ENCODE peak calls at places on chromosomes 11 and 22, in four cellular contexts. E, Y, N and J are unnamed samples.

GRCh38 chr22:39661842-39662676 is 91.5 kb downstream of the CACNA1I start:
- DNase-seq in E (no peak), Y (no peak), N (peak), J (no peak)

GRCh38 chr11:111819161-111820058 is 52.0 kb downstream of the ALG9 start:
- DNase-seq in E (no peak), Y (peak), N (no peak), J (no peak)

GRCh38 chr11:848380-848931 is 5.8 kb downstream of the TSPAN4 start:
- DNase-seq in E (no peak), Y (no peak), N (peak), J (no peak)

GRCh38 chr11:108803781-108804180 is 138.9 kb downstream of the DDX10 start:
- DNase-seq in E (no peak), Y (peak), N (no peak), J (no peak)

GRCh38 chr11:23772081-23772480 is 724.8 kb upstream of the LUZP2 start:
- DNase-seq in E (no peak), Y (peak), N (no peak), J (no peak)

GRCh38 chr11:100625041-100625440 is 62.0 kb upstream of the ARHGAP42 start:
- DNase-seq in E (no peak), Y (no peak), N (no peak), J (no peak)

GRCh38 chr11:1879342-1879940 is 12.3 kb downstream of the PRR33 start:
- DNase-seq in E (no peak), Y (no peak), N (peak), J (no peak)

GRCh38 chr22:38412435-38413084 is 42.4 kb downstream of the KCNJ4 start:
- DNase-seq in E (no peak), Y (no peak), N (peak), J (peak)

GRCh38 chr22:28402539-28402938 is 277.1 kb downstream of the TTC28 start:
- DNase-seq in E (no peak), Y (no peak), N (no peak), J (no peak)

GRCh38 chr11:92681606-92682005 is 287.8 kb upstream of the MTNR1B start:
- DNase-seq in E (no peak), Y (no peak), N (no peak), J (no peak)

GRCh38 chr11:92688416-92688815 is 281.0 kb upstream of the MTNR1B start:
- DNase-seq in E (no peak), Y (no peak), N (no peak), J (no peak)

GRCh38 chr11:92687724-92688123 is 281.7 kb upstream of the MTNR1B start:
- DNase-seq in E (no peak), Y (no peak), N (no peak), J (no peak)

DNA sequence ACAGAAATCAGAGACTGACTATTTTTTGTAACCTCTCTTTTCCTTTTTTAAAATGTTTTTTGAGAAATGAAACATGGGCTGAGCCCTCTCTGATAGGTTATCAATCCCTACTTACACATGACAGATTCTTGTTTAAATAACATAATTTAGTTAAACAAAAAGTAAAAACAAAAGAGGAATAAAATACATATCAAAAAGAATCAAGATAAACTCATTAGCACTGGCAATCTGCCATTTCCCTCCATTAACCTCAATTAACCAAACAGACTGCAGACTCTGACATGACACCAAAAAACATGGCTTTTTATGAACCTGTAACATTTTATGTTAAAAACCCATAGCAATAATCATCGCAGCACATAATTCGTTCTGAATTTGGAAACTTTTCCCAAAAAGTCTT is 284.4 kb upstream of the MTNR1B start:
- DNase-seq in E (no peak), Y (no peak), N (no peak), J (no peak)
- TF ChIP-seq MAZ in E (no peak), Y (no peak), N (no peak), J (no peak)

GRCh38 chr11:56885182-56885581 is 103.5 kb upstream of the OR5AK2 start:
- DNase-seq in E (peak), Y (no peak), N (no peak), J (no peak)
- TF ChIP-seq MAZ in E (no peak), Y (no peak), N (no peak), J (no peak)

GRCh38 chr22:41354979-41355378 is 26.8 kb upstream of the TEF start:
- DNase-seq in E (no peak), Y (no peak), N (no peak), J (no peak)

GRCh38 chr22:41351011-41351410 is 30.7 kb upstream of the TEF start:
- DNase-seq in E (no peak), Y (no peak), N (no peak), J (no peak)

GRCh38 chr22:41350087-41350486 is 31.7 kb upstream of the TEF start:
- DNase-seq in E (no peak), Y (no peak), N (peak), J (no peak)

GRCh38 chr22:41353862-41354575 is 27.7 kb upstream of the TEF start:
- DNase-seq in E (no peak), Y (no peak), N (peak), J (no peak)

GRCh38 chr22:41352058-41352457 is 29.7 kb upstream of the TEF start:
- DNase-seq in E (no peak), Y (peak), N (no peak), J (peak)
- TF ChIP-seq MAZ in E (no peak), Y (no peak), N (no peak), J (no peak)

DNA sequence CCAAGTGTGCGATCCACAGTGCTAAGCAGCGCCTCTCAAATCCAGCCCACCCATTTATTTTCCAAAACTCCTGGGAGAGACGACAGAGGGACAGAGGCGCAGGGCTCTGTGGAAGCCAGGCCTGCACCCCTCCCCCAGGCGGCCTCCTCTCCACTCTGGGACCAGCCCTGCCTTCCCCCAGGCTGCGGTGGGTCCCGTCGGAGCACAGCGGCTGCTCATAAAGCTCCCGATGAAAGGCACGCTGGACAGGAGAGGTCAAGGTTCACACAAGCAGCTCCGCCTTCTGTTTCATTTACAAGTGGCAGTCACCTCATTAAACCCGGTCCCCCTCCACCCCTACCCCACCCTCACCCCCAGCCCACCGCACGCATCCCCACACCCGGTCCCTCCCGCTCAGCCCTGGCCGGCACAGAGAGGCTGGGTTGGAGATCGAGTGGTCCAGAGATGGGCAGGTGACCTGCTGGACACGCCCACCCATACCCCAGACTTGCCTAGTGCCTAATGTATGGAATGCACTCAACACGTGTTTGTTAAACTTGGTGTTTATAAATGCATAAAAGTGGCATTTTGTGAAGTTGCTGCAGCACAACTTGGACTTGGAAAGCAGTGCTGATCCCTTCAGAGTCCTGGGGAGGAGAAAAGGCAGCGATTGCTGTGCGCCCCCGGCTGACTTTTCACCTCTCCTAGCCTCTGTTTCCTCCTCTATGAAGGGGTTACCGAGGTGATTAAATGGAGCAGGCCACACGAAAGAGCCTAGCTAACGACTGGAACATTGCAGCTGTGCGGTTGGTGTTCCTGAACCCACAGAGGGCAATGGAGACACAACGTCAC is 26.0 kb downstream of the RPUSD4 start:
- DNase-seq in E (peak), Y (no peak), N (no peak), J (no peak)
- TF ChIP-seq MAZ in E (no peak), Y (no peak), N (no peak), J (no peak)

DNA sequence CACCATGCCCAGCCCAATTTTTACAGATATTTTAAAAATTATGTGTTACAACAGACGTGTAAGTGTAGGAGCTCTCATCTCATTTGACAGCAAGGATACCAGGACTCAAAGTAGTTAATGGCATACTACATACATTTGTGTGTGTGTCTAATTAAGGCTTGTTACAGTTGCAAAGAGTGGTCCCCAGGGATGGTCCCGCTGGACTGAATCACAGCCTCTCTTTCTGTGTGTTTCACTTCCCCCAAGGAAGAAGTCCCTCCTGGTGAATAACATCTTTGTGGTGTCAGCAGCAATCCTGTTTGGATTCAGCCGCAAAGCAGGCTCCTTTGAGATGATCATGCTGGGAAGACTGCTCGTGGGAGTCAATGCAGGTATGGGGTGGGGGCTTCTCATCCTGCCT is 17.2 kb downstream of the SLC2A11 start:
- DNase-seq in E (no peak), Y (no peak), N (no peak), J (no peak)
- TF ChIP-seq MAZ in E (no peak), Y (no peak), N (no peak), J (no peak)

GRCh38 chr22:46178755-46179505 is 28.6 kb downstream of the PPARA start:
- DNase-seq in E (peak), Y (no peak), N (no peak), J (no peak)
- TF ChIP-seq MAZ in E (no peak), Y (no peak), N (no peak), J (no peak)

DNA sequence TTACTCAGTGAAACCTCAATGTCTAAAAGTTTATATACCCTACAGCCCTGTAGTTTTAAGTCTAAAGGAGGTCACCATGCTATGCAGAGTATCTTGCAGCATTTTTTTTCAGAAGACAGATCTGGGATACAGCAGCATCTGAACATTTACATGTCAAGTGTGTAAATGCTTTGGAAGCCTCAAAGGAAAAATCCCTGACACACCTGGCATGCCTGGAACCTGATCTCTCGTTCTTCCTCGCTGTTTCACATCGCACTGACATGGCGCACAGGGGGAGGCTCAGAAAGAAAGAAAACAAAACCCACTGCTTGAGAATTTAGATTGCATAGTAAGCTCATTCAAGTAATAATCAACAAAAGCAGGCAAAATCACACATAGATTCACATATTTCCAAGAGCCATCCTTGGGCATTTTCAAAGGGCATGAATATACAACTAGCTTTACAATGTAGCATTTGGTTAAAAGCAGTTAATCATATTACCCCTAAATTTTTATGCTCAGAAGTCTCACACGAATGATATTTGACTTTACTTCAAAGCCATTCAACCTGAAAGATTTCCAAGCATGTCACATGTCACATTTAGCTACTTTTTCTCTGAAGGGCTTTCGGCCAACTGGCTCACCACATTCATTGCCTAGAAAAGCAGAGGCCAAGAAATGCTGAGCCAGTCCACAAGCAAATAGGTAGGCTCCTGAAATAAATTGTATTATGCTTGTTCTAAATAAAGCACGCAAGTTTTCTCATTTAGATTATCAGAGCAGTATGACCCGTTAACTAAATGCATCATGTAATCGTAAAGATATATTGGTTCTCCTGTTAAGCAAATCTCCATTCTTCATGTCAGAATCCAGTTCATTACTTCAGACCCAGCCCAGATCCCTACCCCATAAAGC is 30.8 kb downstream of the PAX6 start:
- DNase-seq in E (no peak), Y (no peak), N (no peak), J (no peak)
- TF ChIP-seq MAZ in E (no peak), Y (no peak), N (no peak), J (no peak)

GRCh38 chr11:68074584-68075352 is 35.9 kb downstream of the TCIRG1 start:
- DNase-seq in E (no peak), Y (no peak), N (no peak), J (no peak)

GRCh38 chr11:68076371-68077042 is 37.7 kb downstream of the TCIRG1 start:
- DNase-seq in E (peak), Y (no peak), N (peak), J (no peak)

GRCh38 chr11:68082478-68082877 is 38.7 kb downstream of the CHKA start:
- DNase-seq in E (no peak), Y (no peak), N (no peak), J (no peak)

GRCh38 chr11:68081691-68082090 is 39.5 kb downstream of the CHKA start:
- DNase-seq in E (no peak), Y (no peak), N (no peak), J (no peak)

DNA sequence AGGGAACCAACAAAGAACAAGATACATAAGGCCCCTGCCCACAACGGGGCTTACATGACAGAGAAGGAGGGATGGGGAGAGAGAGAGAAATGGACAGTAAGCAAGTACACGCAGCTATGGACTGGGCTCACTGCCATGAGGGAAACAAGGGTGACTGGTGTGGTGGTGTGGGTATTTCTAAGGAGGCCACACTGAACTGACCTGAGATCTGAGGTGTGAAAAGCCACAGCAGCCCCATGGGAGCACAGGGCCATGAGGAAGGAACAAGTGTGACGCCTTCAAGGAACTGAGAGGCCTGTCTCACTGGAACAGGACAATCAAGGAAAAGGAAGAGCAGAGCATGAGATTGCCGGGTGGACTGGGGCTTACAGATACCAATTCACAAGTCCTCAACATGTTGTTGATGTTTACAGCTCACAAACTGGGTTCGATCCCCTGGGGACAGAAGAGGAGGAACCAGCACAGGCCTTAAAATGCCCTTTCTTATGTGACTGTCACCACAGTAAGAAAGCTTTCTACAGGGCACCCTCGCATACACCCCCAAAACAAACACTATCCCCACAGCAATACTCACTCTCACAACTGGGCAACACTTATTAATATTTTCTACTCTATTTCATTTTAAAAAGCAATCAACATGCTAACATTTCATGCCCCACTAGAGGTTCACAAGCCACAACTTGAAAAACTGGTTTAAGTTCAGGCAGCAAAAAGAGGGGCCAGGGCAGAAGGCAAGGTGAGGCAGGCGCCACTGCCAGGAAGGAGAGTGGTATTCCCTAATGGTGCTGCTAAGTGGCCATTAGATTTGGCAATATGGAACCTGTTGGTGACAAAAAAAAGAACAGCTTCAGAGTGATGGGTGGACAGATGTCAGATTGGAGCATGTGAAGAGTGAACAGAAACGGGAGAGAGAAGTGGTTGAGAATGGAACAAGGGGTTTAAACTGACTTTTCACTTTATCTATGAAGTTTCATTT is 39.1 kb downstream of the TCIRG1 start:
- DNase-seq in E (no peak), Y (peak), N (no peak), J (no peak)
- TF ChIP-seq MAZ in E (no peak), Y (no peak), N (no peak), J (no peak)

GRCh38 chr11:117449111-117449693 is 121.5 kb downstream of the CEP164 start:
- DNase-seq in E (no peak), Y (no peak), N (no peak), J (no peak)
- TF ChIP-seq MAZ in E (no peak), Y (no peak), N (no peak), J (no peak)

GRCh38 chr11:14638561-14638960 is 5.0 kb upstream of the PDE3B start:
- DNase-seq in E (no peak), Y (no peak), N (no peak), J (no peak)
- TF ChIP-seq MAZ in E (no peak), Y (no peak), N (no peak), J (no peak)